ENCODE peak calls at places on chromosome X, in ten cellular contexts. V is kidney epithelial cell, S is left lung, N is fibroblast of lung, O is lower lobe of right lung, C is AG09309, D is OCI-LY7, Y is A549, U is stomach, W is HFF-Myc. X is an unnamed sample.

GRCh38 chrX:137565921-137566745 is at the start of gene ZIC3:
- DNase-seq in V (peak), S (peak), N (peak), O (peak), C (no peak), D (no peak), Y (no peak), U (peak), W (no peak), X (peak)

GRCh38 chrX:25527596-25527995 is 511.8 kb upstream of the ARX start:
- DNase-seq in V (no peak), S (no peak), N (no peak), O (no peak), C (no peak), D (no peak), Y (no peak), U (no peak), W (no peak), X (no peak)

GRCh38 chrX:95346854-95347253 is 1337.8 kb upstream of the DIAPH2 start:
- DNase-seq in V (no peak), S (no peak), N (peak), O (no peak), C (no peak), D (no peak), Y (peak), U (no peak), W (no peak), X (peak)

GRCh38 chrX:42466706-42467105 is 311.3 kb downstream of the PPP1R2C start:
- DNase-seq in V (no peak), S (no peak), N (no peak), O (no peak), C (no peak), D (no peak), Y (no peak), U (no peak), W (no peak), X (no peak)

GRCh38 chrX:53242310-53242709 is 17.3 kb upstream of the KDM5C start:
- DNase-seq in V (no peak), S (no peak), N (no peak), O (no peak), C (no peak), D (no peak), Y (no peak), U (no peak), W (no peak), X (no peak)

GRCh38 chrX:55908685-55909212 is 191.2 kb downstream of the RRAGB start:
- DNase-seq in V (no peak), S (no peak), N (peak), O (no peak), C (no peak), D (no peak), Y (peak), U (no peak), W (no peak), X (peak)

GRCh38 chrX:38768079-38768478 is 33.2 kb upstream of the MID1IP1 start:
- DNase-seq in V (no peak), S (no peak), N (peak), O (no peak), C (no peak), D (peak), Y (peak), U (no peak), W (no peak), X (peak)

GRCh38 chrX:53265771-53266170 is 15.6 kb downstream of the IQSEC2 start:
- DNase-seq in V (no peak), S (no peak), N (peak), O (no peak), C (peak), D (no peak), Y (no peak), U (no peak), W (no peak), X (peak)

GRCh38 chrX:135345328-135345645 is 36.0 kb downstream of the ETDC start:
- DNase-seq in V (no peak), S (no peak), N (peak), O (no peak), C (peak), D (no peak), Y (no peak), U (peak), W (no peak), X (peak)

GRCh38 chrX:22118161-22118830 is 86.2 kb downstream of the PHEX start:
- DNase-seq in V (no peak), S (no peak), N (no peak), O (no peak), C (no peak), D (no peak), Y (no peak), U (no peak), W (no peak), X (no peak)

GRCh38 chrX:111490683-111491082 is 20.8 kb upstream of the SERTM2 start:
- DNase-seq in V (no peak), S (no peak), N (no peak), O (no peak), C (no peak), D (no peak), Y (no peak), U (no peak), W (no peak), X (no peak)

GRCh38 chrX:42846741-42847140 is 68.8 kb upstream of the PPP1R2C start:
- DNase-seq in V (no peak), S (no peak), N (no peak), O (no peak), C (no peak), D (no peak), Y (no peak), U (no peak), W (no peak), X (no peak)

GRCh38 chrX:104281564-104281963 is 26.8 kb upstream of the ESX1 start:
- DNase-seq in V (no peak), S (no peak), N (no peak), O (no peak), C (no peak), D (no peak), Y (no peak), U (no peak), W (no peak), X (no peak)

GRCh38 chrX:10239611-10240064 is 82.9 kb downstream of the CLCN4 start:
- DNase-seq in V (no peak), S (no peak), N (peak), O (no peak), C (peak), D (no peak), Y (peak), U (no peak), W (peak), X (peak)

GRCh38 chrX:123648028-123648810 is 84.6 kb downstream of the THOC2 start:
- DNase-seq in V (peak), S (peak), N (peak), O (peak), C (no peak), D (no peak), Y (peak), U (peak), W (peak), X (no peak)

GRCh38 chrX:132217203-132218073 is 1.8 kb downstream of the RAP2C start:
- DNase-seq in V (peak), S (peak), N (peak), O (peak), C (no peak), D (peak), Y (peak), U (peak), W (no peak), X (peak)

GRCh38 chrX:30521440-30522182 is 56.0 kb downstream of the TASL start:
- DNase-seq in V (no peak), S (no peak), N (peak), O (no peak), C (peak), D (no peak), Y (no peak), U (no peak), W (no peak), X (peak)

GRCh38 chrX:30343206-30343605 is 34.0 kb upstream of the NR0B1 start:
- DNase-seq in V (no peak), S (no peak), N (no peak), O (no peak), C (no peak), D (no peak), Y (peak), U (no peak), W (no peak), X (no peak)

GRCh38 chrX:149570668-149571067 is 16.6 kb downstream of the MAGEA9B start:
- DNase-seq in V (no peak), S (no peak), N (peak), O (no peak), C (peak), D (no peak), Y (peak), U (no peak), W (peak), X (peak)

GRCh38 chrX:46653482-46653881 is 79.9 kb downstream of the CHST7 start:
- DNase-seq in V (no peak), S (no peak), N (peak), O (peak), C (no peak), D (peak), Y (peak), U (no peak), W (no peak), X (peak)

GRCh38 chrX:85243761-85244410 is at the start of the genes SATL1 and ZNF711:
- DNase-seq in V (no peak), S (peak), N (peak), O (peak), C (no peak), D (peak), Y (peak), U (peak), W (no peak), X (no peak)

GRCh38 chrX:54891573-54891972 is 29.1 kb upstream of the TRO start:
- DNase-seq in V (no peak), S (no peak), N (peak), O (no peak), C (peak), D (peak), Y (peak), U (no peak), W (no peak), X (peak)

GRCh38 chrX:115226929-115227328 is 7.0 kb downstream of the LRCH2 start:
- DNase-seq in V (no peak), S (no peak), N (peak), O (no peak), C (peak), D (peak), Y (peak), U (no peak), W (no peak), X (peak)

GRCh38 chrX:107659768-107660167 is 31.5 kb downstream of the PRPS1 start:
- DNase-seq in V (no peak), S (no peak), N (peak), O (no peak), C (no peak), D (peak), Y (peak), U (no peak), W (no peak), X (peak)

GRCh38 chrX:137424679-137425078 is 141.2 kb upstream of the ZIC3 start:
- DNase-seq in V (no peak), S (no peak), N (no peak), O (no peak), C (no peak), D (no peak), Y (no peak), U (no peak), W (no peak), X (no peak)

GRCh38 chrX:68841251-68842049 is 12.6 kb downstream of the EFNB1 start:
- DNase-seq in V (no peak), S (no peak), N (no peak), O (peak), C (no peak), D (no peak), Y (no peak), U (peak), W (no peak), X (no peak)

GRCh38 chrX:11290673-11291072 is 2.5 kb upstream of the AMELX start:
- DNase-seq in V (no peak), S (no peak), N (no peak), O (no peak), C (no peak), D (no peak), Y (no peak), U (no peak), W (no peak), X (no peak)

GRCh38 chrX:39667191-39667590 is 430.6 kb downstream of the BCOR start:
- DNase-seq in V (no peak), S (no peak), N (no peak), O (no peak), C (no peak), D (no peak), Y (no peak), U (no peak), W (no peak), X (no peak)

GRCh38 chrX:74550295-74550802 is 64.1 kb downstream of the RLIM start:
- DNase-seq in V (no peak), S (peak), N (peak), O (peak), C (no peak), D (peak), Y (peak), U (peak), W (peak), X (peak)

GRCh38 chrX:144566592-144566991 is 680.7 kb upstream of the SPANXN1 start:
- DNase-seq in V (no peak), S (no peak), N (no peak), O (no peak), C (no peak), D (no peak), Y (no peak), U (no peak), W (no peak), X (no peak)

DNA sequence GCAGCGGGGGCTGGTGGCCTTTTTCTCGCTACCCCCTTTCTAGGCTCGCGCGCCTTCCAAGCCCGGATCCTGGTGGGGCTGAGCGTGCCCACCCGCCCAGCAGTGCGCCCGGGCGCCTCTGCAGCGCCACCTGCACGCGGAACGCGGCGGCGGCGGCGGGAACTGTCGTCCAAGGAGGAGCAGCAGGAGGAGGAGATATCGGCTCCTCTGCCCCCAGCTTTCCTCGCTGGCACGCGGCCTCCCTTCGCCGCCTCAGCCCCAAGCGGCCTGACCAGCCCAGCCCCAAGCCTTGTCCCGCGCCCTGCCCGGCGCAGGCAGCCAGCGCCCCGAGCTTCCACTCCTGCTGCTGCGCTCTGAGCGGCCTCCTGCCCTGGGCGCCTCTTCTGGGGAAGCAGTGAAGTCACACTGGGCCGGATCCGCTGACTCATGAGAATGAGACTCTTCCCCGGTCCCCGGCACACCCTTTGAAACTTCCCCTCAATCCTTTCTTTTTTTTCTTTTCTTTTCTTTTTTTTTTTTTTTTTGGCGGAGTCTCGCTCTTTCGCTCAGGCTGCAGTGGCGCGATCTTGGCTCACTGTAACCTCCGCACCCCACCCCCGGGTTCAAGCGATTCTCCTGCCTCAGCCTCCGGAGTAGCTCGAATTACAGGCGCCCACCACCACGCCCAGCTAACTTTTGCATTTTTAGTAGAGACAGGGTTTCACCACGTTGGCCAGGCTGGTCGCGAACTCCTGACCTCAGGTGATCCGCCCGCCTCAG is 10.6 kb upstream of the ELF4 start:
- DNase-seq in V (no peak), S (peak), N (peak), O (peak), C (peak), D (peak), Y (peak), U (peak), W (peak), X (peak)
- TF ChIP-seq CTCF in V (peak), S (peak), N (peak), O (peak), C (peak), D (peak), Y (peak), U (no peak), W (peak), X (peak)

DNA sequence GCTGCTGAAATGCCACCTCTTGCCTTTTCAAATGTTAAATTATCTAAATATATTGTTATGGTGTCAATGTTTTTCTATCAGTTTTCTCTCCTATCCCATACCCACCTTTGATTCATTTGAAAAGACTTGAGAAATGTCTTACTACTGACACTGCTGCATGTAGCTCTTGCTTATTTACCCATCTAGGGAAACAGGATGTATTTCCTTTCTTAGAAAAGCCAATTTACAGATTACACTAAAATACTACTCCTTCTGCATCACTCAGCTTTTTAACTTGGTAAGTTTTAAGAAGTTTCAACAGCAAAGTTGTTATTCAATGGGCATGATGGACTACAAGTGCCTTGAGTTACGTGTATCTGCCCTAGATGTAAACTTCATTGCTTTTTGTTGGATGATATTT is 13.2 kb upstream of the KCNE5 start:
- DNase-seq in V (no peak), S (no peak), N (no peak), O (no peak), C (no peak), D (no peak), Y (no peak), U (no peak), W (no peak), X (no peak)
- H3K4me3 ChIP-seq in V (no peak), S (no peak), N (no peak), O (no peak), C (no peak), D (no peak), Y (no peak), U (no peak), W (no peak), X (no peak)

GRCh38 chrX:51163730-51164129 is 168.9 kb upstream of the NUDT10 start:
- DNase-seq in V (no peak), S (no peak), N (no peak), O (no peak), C (no peak), D (no peak), Y (no peak), U (no peak), W (no peak), X (no peak)
- TF ChIP-seq CTCF in V (no peak), S (no peak), N (no peak), O (no peak), C (no peak), D (no peak), Y (no peak), U (no peak), W (no peak), X (no peak)

GRCh38 chrX:79366888-79367749 is at the start of gene ITM2A:
- DNase-seq in V (no peak), S (peak), N (no peak), O (peak), C (no peak), D (no peak), Y (no peak), U (peak), W (no peak), X (no peak)
- H3K4me3 ChIP-seq in V (peak), S (no peak), N (no peak), O (peak), C (no peak), D (no peak), Y (peak), U (peak), W (no peak), X (no peak)

GRCh38 chrX:112512509-112512908 is 167.2 kb downstream of the LHFPL1 start:
- DNase-seq in V (no peak), S (no peak), N (no peak), O (no peak), C (no peak), D (no peak), Y (no peak), U (no peak), W (no peak), X (no peak)
- TF ChIP-seq CTCF in V (no peak), S (no peak), N (no peak), O (no peak), C (no peak), D (no peak), Y (no peak), U (no peak), W (no peak), X (no peak)

GRCh38 chrX:33142331-33142730 is 69.0 kb downstream of the DMD start:
- DNase-seq in V (no peak), S (no peak), N (no peak), O (no peak), C (no peak), D (no peak), Y (no peak), U (no peak), W (no peak), X (no peak)

GRCh38 chrX:33133320-33133719 is 78.0 kb downstream of the DMD start:
- DNase-seq in V (no peak), S (no peak), N (no peak), O (no peak), C (no peak), D (no peak), Y (no peak), U (no peak), W (no peak), X (no peak)

GRCh38 chrX:33134164-33134563 is 77.2 kb downstream of the DMD start:
- DNase-seq in V (no peak), S (no peak), N (no peak), O (no peak), C (no peak), D (no peak), Y (no peak), U (no peak), W (no peak), X (no peak)

DNA sequence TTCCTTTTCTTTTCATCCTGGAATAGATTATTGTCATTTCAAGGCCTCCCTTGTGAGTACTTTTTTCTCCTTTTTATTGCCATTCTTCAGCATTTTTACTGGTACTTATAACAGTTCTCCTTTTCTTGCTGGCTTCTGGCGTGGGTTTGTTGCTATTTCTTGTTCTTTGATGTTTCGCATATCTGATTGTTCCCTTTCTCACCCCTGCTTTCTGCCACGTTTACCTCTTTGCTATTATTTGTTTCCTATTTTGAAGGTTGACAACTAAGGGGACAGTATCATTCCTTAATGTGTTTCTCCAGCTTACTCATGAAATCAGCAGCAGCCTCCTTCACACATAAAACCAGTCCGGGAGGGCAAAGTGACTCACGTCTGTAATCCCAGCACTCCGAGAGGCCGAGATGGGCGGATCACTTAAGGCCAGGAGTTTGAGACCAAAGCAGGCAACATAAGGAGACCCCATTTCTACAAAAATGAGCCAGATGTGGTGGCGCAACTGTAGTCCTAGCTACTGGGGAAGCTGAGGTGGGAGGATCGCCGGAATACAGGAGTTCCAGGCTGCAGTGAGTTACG is 72.6 kb downstream of the DMD start:
- DNase-seq in V (no peak), S (no peak), N (no peak), O (no peak), C (no peak), D (no peak), Y (peak), U (no peak), W (no peak), X (peak)
- H3K4me3 ChIP-seq in V (no peak), S (no peak), N (no peak), O (no peak), C (no peak), D (no peak), Y (no peak), U (no peak), W (no peak), X (no peak)

DNA sequence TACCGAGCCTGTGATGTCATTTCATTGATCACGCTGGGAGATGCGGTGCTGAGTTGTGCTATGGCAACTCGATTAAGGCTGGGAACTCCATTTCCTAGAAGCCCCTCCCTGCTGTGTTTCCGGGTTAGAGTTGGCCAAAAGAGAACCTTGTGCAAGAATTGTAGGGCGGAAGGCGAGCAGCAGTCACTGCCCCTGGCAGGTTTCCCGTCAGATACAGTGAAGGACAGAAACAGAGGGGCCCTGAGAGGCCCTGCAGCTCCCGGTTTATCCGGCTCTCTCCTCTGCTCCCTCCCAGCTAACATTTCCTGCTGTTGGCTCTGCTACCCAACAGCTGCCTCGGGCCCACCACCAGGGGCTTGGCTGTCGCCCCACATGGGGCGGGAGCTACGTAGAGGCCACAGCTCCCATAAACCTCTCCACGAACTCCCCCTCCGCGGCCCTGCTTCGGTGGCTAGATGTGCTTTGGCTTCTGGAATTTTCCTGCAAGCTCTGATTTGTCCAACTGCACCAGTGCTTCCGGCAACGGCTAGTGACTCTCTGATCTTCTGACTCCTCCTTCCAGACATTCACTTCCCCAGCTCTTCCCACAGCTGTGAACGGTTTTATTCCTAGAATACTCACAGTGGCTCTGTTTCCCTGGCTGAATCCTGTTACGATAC is 74.9 kb upstream of the USP9X start:
- DNase-seq in V (no peak), S (peak), N (peak), O (peak), C (peak), D (no peak), Y (peak), U (peak), W (peak), X (peak)
- TF ChIP-seq CTCF in V (no peak), S (no peak), N (peak), O (peak), C (peak), D (no peak), Y (no peak), U (no peak), W (peak), X (peak)